ENCODE peak calls at places on chromosomes 16 and 17, in ten cellular contexts. F is HS-27A; A is GM04504; P is EL; T is activated CD4-positive, CD25-positive, alpha-beta regulatory T cell; J is body of pancreas; Q is CD4-positive, alpha-beta T cell; G is NCI-H774; L is adrenal gland; Z is activated CD8-positive, alpha-beta memory T cell treated with anti-CD3 and anti-CD28 coated beads for 48 hours. Y is an unnamed sample.

GRCh38 chr17:75024686-75025397 is 12.4 kb downstream of the MRPL58 start:
- DNase-seq in P (no peak), T (no peak), L (no peak), J (no peak), F (no peak), Q (no peak), Z (no peak), G (no peak), A (no peak), Y (no peak)

GRCh38 chr16:89275837-89276720 is 58.6 kb downstream of the ZNF778 start:
- DNase-seq in J (no peak), F (no peak), P (no peak), T (no peak), L (no peak), Q (no peak), A (no peak), Z (no peak), G (no peak), Y (peak)

GRCh38 chr16:878071-878784 is 77.7 kb upstream of the GNG13 start:
- DNase-seq in T (no peak), L (no peak), Z (no peak), Q (no peak), F (no peak), G (no peak), A (no peak), J (no peak), P (peak), Y (no peak)

GRCh38 chr16:6946106-6946505 is 386.5 kb upstream of the RBFOX1 start:
- DNase-seq in P (no peak), A (no peak), G (no peak), F (no peak), L (no peak), T (no peak), Q (no peak), J (no peak), Z (no peak), Y (peak)

GRCh38 chr16:73066927-73067670 is 19.2 kb upstream of the ZFHX3 start:
- DNase-seq in P (peak), A (no peak), F (no peak), L (peak), G (no peak), J (no peak), Z (no peak), T (no peak), Q (no peak), Y (no peak)

GRCh38 chr17:62821213-62822079 is 13.3 kb upstream of the MARCHF10 start:
- DNase-seq in P (no peak), A (no peak), G (no peak), F (no peak), T (no peak), Z (no peak), Q (no peak), J (no peak), L (peak), Y (no peak)

GRCh38 chr16:85503642-85504224 is 109.4 kb upstream of the GSE1 start:
- DNase-seq in G (no peak), J (no peak), A (no peak), T (no peak), Q (no peak), F (no peak), Z (no peak), P (no peak), L (no peak), Y (no peak)

GRCh38 chr16:85712841-85713240 is 24.1 kb upstream of the GINS2 start:
- DNase-seq in T (no peak), Z (no peak), J (no peak), Q (no peak), F (no peak), G (no peak), A (no peak), P (no peak), L (no peak), Y (no peak)

GRCh38 chr17:39676198-39676819 is 8.1 kb downstream of the PNMT start:
- DNase-seq in G (no peak), L (peak), J (peak), F (no peak), T (no peak), A (no peak), Z (no peak), Q (peak), P (no peak), Y (no peak)

GRCh38 chr17:75771334-75772281 is 6.6 kb upstream of the GALK1 start:
- DNase-seq in F (no peak), A (no peak), Q (no peak), Z (no peak), L (peak), G (no peak), T (no peak), P (no peak), J (peak), Y (peak)

GRCh38 chr16:56551796-56552738 is 12.8 kb upstream of the MT4 start:
- DNase-seq in T (no peak), F (no peak), J (peak), Q (no peak), G (no peak), A (no peak), P (no peak), Z (no peak), L (peak), Y (peak)

GRCh38 chr17:35082073-35082657 is 18.7 kb upstream of the RFFL start:
- DNase-seq in L (no peak), P (peak), J (no peak), Z (no peak), T (no peak), F (peak), G (peak), A (peak), Q (no peak), Y (peak)

GRCh38 chr16:77555781-77556180 is 120.9 kb upstream of the ADAMTS18 start:
- DNase-seq in P (no peak), Q (no peak), L (no peak), T (no peak), Z (no peak), G (no peak), F (no peak), J (no peak), A (no peak), Y (no peak)

GRCh38 chr16:84650062-84650991 is 2.0 kb downstream of the KLHL36 start:
- DNase-seq in P (peak), L (no peak), T (no peak), A (peak), Z (no peak), G (no peak), Q (no peak), F (no peak), J (no peak), Y (peak)

GRCh38 chr17:76700627-76701470 is 9.9 kb downstream of the MXRA7 start:
- DNase-seq in A (peak), L (peak), P (peak), J (no peak), G (peak), Z (no peak), F (no peak), T (no peak), Q (no peak), Y (peak)

GRCh38 chr16:28531777-28532744 is 6.7 kb downstream of the NUPR1 start:
- DNase-seq in T (no peak), F (no peak), A (no peak), G (no peak), Z (no peak), J (peak), L (peak), Q (no peak), P (no peak), Y (peak)

GRCh38 chr16:88854306-88855111 is 2.2 kb downstream of the GALNS start:
- DNase-seq in F (no peak), A (no peak), G (no peak), J (no peak), Q (no peak), T (no peak), Z (no peak), P (no peak), L (no peak), Y (no peak)

GRCh38 chr17:7021993-7022778 is 664 bp upstream of the BCL6B start:
- DNase-seq in P (peak), F (no peak), T (peak), L (peak), Q (peak), G (peak), Z (no peak), J (peak), A (no peak), Y (peak)

GRCh38 chr17:12256380-12256995 is 235.8 kb downstream of the MAP2K4 start:
- DNase-seq in Q (no peak), T (no peak), L (peak), Z (no peak), F (peak), G (no peak), J (peak), A (peak), P (peak), Y (peak)

GRCh38 chr17:37743612-37743874 is 1.3 kb downstream of the HNF1B start:
- DNase-seq in F (no peak), Q (no peak), Z (no peak), J (peak), G (no peak), T (no peak), L (no peak), P (no peak), A (no peak), Y (no peak)

GRCh38 chr17:17206913-17207368 is 808 bp upstream of the PLD6 start:
- DNase-seq in A (no peak), L (peak), Z (no peak), G (no peak), T (no peak), Q (no peak), F (no peak), P (no peak), J (no peak), Y (peak)

GRCh38 chr17:64537488-64537887 is 30.7 kb downstream of the CEP95 start:
- DNase-seq in Z (no peak), P (no peak), Q (no peak), F (no peak), T (no peak), L (no peak), G (no peak), A (no peak), J (no peak), Y (no peak)

GRCh38 chr17:50765454-50766221 is 1.7 kb downstream of the ANKRD40CL start:
- DNase-seq in T (no peak), L (peak), Z (no peak), A (no peak), J (no peak), F (no peak), Q (no peak), G (no peak), P (no peak), Y (peak)

GRCh38 chr17:69477204-69477899 is 62.9 kb downstream of the MAP2K6 start:
- DNase-seq in Q (no peak), F (no peak), T (no peak), A (no peak), G (no peak), P (no peak), J (peak), Z (no peak), L (no peak), Y (no peak)

GRCh38 chr17:33647976-33648375 is 354.9 kb upstream of the ASIC2 start:
- DNase-seq in Z (no peak), T (no peak), J (no peak), P (no peak), F (no peak), Q (no peak), G (no peak), A (no peak), L (peak), Y (peak)

GRCh38 chr17:63483655-63484575 is 7.1 kb downstream of the ACE start:
- DNase-seq in A (no peak), F (no peak), Q (no peak), J (no peak), T (no peak), Z (no peak), G (no peak), L (no peak), P (no peak), Y (no peak)

GRCh38 chr17:75531724-75532090 is 6.2 kb downstream of the LLGL2 start:
- DNase-seq in G (no peak), P (peak), T (no peak), L (no peak), Q (no peak), A (no peak), Z (no peak), F (no peak), J (no peak), Y (no peak)

GRCh38 chr16:84965428-84966149 is 45.7 kb downstream of the ZDHHC7 start:
- DNase-seq in F (no peak), A (no peak), Z (no peak), G (no peak), T (no peak), L (no peak), P (no peak), Q (no peak), J (no peak), Y (no peak)

GRCh38 chr17:15273141-15273793 is 8.1 kb upstream of the PMP22 start:
- DNase-seq in P (peak), L (no peak), Z (no peak), G (no peak), A (peak), T (no peak), F (peak), J (no peak), Q (no peak), Y (no peak)

GRCh38 chr16:19173649-19174383 is 5.8 kb downstream of the SYT17 start:
- DNase-seq in L (no peak), T (no peak), G (no peak), A (no peak), Q (no peak), F (no peak), J (no peak), P (no peak), Z (no peak), Y (no peak)

GRCh38 chr17:74049167-74049797 is 154.2 kb upstream of the RPL38 start:
- DNase-seq in Z (no peak), J (no peak), F (no peak), L (no peak), G (no peak), A (no peak), P (no peak), T (no peak), Q (no peak), Y (no peak)

GRCh38 chr17:76585649-76586593 is at the start of gene ST6GALNAC2:
- DNase-seq in A (no peak), Q (peak), T (no peak), P (peak), J (peak), F (no peak), G (peak), Z (no peak), L (peak), Y (no peak)

GRCh38 chr16:17080105-17080504 is 390.7 kb downstream of the XYLT1 start:
- DNase-seq in G (no peak), L (no peak), P (no peak), Q (no peak), F (no peak), A (no peak), T (no peak), Z (no peak), J (no peak), Y (no peak)

GRCh38 chr17:16073845-16074244 is 74.2 kb downstream of the TTC19 start:
- DNase-seq in J (no peak), G (no peak), T (no peak), P (no peak), L (no peak), Z (no peak), A (no peak), F (no peak), Q (no peak), Y (no peak)

GRCh38 chr16:47392114-47392513 is 68.7 kb downstream of the ITFG1 start:
- DNase-seq in J (no peak), P (peak), Q (no peak), T (no peak), G (no peak), F (no peak), L (no peak), Z (no peak), A (no peak), Y (no peak)

GRCh38 chr17:77145635-77146632 is 5.2 kb downstream of the SEC14L1 start:
- DNase-seq in A (peak), J (peak), G (no peak), Q (no peak), T (no peak), F (no peak), Z (no peak), P (peak), L (peak), Y (peak)

GRCh38 chr17:16911141-16911937 is 60.6 kb downstream of the TNFRSF13B start:
- DNase-seq in T (no peak), P (no peak), Q (peak), G (no peak), L (peak), J (no peak), A (no peak), F (no peak), Z (no peak), Y (no peak)